ENCODE peak calls at places on chromosomes 6 and 20, in eight cellular contexts. X is Ammon's horn; J is ELF-1; F is activated T-helper 1 cell treated with anti-CD3 and anti-CD28 coated beads, Interleukin-2, amount 50 U/mL, for 16 hours; W is activated CD8-positive, alpha-beta memory T cell treated with anti-CD3 and anti-CD28 coated beads, Interleukin-2, amount 10 ng/mL, durations not matched to agents 7 days and 5 days; B is SHP77; Z is NCI-H2171 treated with DMSO at 0.1 percent for 48 hours; R is skeletal muscle cell. O is an unnamed sample.

GRCh38 chr6:80608881-80609280 is 502.4 kb downstream of the BCKDHB start:
- DNase-seq in X (no peak), J (no peak), F (no peak), W (no peak), B (no peak), Z (no peak), R (peak), O (no peak)

GRCh38 chr20:53872561-53873248 is 197.7 kb downstream of the BCAS1 start:
- DNase-seq in X (no peak), J (no peak), F (peak), W (peak), B (no peak), Z (peak), R (no peak), O (no peak)

GRCh38 chr20:63778034-63778752 is 38.6 kb downstream of the SLC2A4RG start:
- DNase-seq in X (no peak), J (no peak), F (no peak), W (no peak), B (no peak), Z (no peak), R (no peak), O (no peak)

GRCh38 chr6:147390909-147391536 is 117.5 kb upstream of the SAMD5 start:
- DNase-seq in X (peak), J (no peak), F (no peak), W (no peak), B (peak), Z (peak), R (peak), O (no peak)

GRCh38 chr20:62980970-62981369 is 25.8 kb downstream of the BHLHE23 start:
- DNase-seq in X (peak), J (peak), F (peak), W (peak), B (no peak), Z (peak), R (no peak), O (no peak)

GRCh38 chr20:62368629-62369507 is 1.8 kb upstream of the LAMA5 start:
- DNase-seq in X (no peak), J (peak), F (no peak), W (no peak), B (peak), Z (no peak), R (peak), O (no peak)

GRCh38 chr6:1894954-1895353 is 285.2 kb downstream of the FOXC1 start:
- DNase-seq in X (no peak), J (no peak), F (no peak), W (no peak), B (no peak), Z (no peak), R (no peak), O (no peak)

GRCh38 chr6:164753517-164753916 is 555.9 kb downstream of the C6orf118 start:
- DNase-seq in X (no peak), J (no peak), F (no peak), W (no peak), B (no peak), Z (no peak), R (peak), O (no peak)

GRCh38 chr6:134669531-134669930 is 280.4 kb downstream of the ALDH8A1 start:
- DNase-seq in X (no peak), J (no peak), F (no peak), W (no peak), B (no peak), Z (no peak), R (no peak), O (no peak)

GRCh38 chr20:15523431-15523830 is 1049.8 kb downstream of the KIF16B start:
- DNase-seq in X (no peak), J (no peak), F (no peak), W (no peak), B (no peak), Z (no peak), R (no peak), O (no peak)

GRCh38 chr6:45132059-45132458 is 196.1 kb upstream of the RUNX2 start:
- DNase-seq in X (no peak), J (no peak), F (no peak), W (no peak), B (no peak), Z (no peak), R (no peak), O (no peak)

GRCh38 chr20:6053776-6054688 is at the start of gene LRRN4:
- DNase-seq in X (no peak), J (peak), F (no peak), W (no peak), B (peak), Z (peak), R (no peak), O (no peak)

GRCh38 chr20:54082100-54082499 is 11.7 kb upstream of the BCAS1 start:
- DNase-seq in X (no peak), J (no peak), F (no peak), W (no peak), B (no peak), Z (peak), R (no peak), O (no peak)

GRCh38 chr6:34126419-34126818 is 19.5 kb downstream of the GRM4 start:
- DNase-seq in X (no peak), J (no peak), F (no peak), W (no peak), B (no peak), Z (no peak), R (no peak), O (no peak)

GRCh38 chr20:39829713-39830112 is 859.3 kb downstream of the MAFB start:
- DNase-seq in X (no peak), J (no peak), F (no peak), W (no peak), B (no peak), Z (no peak), R (no peak), O (no peak)